ENCODE peak calls at places on chromosomes 7 and 10, in five cellular contexts. S is stomach, X is A549, W is SJSA1, P is left ventricle myocardium inferior. Y is an unnamed sample. For H3K4me1, the result is how much of the 10 kb centered on the place peaks cover.

GRCh38 chr7:116713918-116714317 is 41.9 kb downstream of the MET start:
- DNase-seq in S (no peak), X (no peak), P (no peak), W (no peak), Y (no peak)

GRCh38 chr7:63900394-63901203 is 98.0 kb upstream of the ZNF722 start:
- DNase-seq in S (peak), X (peak), P (peak), W (no peak), Y (peak)

GRCh38 chr10:115001506-115002381 is 63.7 kb downstream of the TRUB1 start:
- DNase-seq in W (peak), S (no peak), X (no peak), P (no peak), Y (no peak)

GRCh38 chr7:134640842-134641715 is 5.6 kb upstream of the BPGM start:
- DNase-seq in S (no peak), X (no peak), W (no peak), P (no peak), Y (no peak)

GRCh38 chr10:75430000-75430763 is 1.2 kb upstream of the LRMDA start:
- DNase-seq in X (peak), P (peak), W (no peak), S (peak), Y (peak)

GRCh38 chr7:43554423-43554822 is 28.5 kb upstream of the STK17A start:
- DNase-seq in X (no peak), S (no peak), P (no peak), W (no peak), Y (no peak)

GRCh38 chr7:31305260-31305659 is 35.3 kb downstream of the NEUROD6 start:
- DNase-seq in S (no peak), W (no peak), X (no peak), P (no peak), Y (no peak)

GRCh38 chr10:62388328-62388727 is 14.2 kb downstream of the ZNF365 start:
- DNase-seq in W (no peak), S (no peak), X (no peak), P (no peak), Y (no peak)

GRCh38 chr10:102669206-102670064 is 25.2 kb downstream of the TRIM8 start:
- DNase-seq in S (peak), X (peak), W (peak), P (peak), Y (peak)

GRCh38 chr7:81693080-81693479 is 76.8 kb downstream of the HGF start:
- DNase-seq in X (no peak), S (no peak), P (no peak), W (no peak), Y (no peak)

GRCh38 chr10:79268100-79268670 is 79.1 kb upstream of the PPIF start:
- DNase-seq in W (no peak), X (no peak), P (no peak), S (no peak), Y (no peak)

GRCh38 chr10:79264942-79265341 is 82.3 kb upstream of the PPIF start:
- DNase-seq in X (no peak), S (no peak), P (peak), W (no peak), Y (peak)

GRCh38 chr10:79267449-79267848 is 79.8 kb upstream of the PPIF start:
- DNase-seq in S (no peak), P (no peak), W (no peak), X (no peak), Y (no peak)

GRCh38 chr10:79266092-79266491 is 81.2 kb upstream of the PPIF start:
- DNase-seq in W (no peak), P (no peak), S (no peak), X (no peak), Y (no peak)

DNA sequence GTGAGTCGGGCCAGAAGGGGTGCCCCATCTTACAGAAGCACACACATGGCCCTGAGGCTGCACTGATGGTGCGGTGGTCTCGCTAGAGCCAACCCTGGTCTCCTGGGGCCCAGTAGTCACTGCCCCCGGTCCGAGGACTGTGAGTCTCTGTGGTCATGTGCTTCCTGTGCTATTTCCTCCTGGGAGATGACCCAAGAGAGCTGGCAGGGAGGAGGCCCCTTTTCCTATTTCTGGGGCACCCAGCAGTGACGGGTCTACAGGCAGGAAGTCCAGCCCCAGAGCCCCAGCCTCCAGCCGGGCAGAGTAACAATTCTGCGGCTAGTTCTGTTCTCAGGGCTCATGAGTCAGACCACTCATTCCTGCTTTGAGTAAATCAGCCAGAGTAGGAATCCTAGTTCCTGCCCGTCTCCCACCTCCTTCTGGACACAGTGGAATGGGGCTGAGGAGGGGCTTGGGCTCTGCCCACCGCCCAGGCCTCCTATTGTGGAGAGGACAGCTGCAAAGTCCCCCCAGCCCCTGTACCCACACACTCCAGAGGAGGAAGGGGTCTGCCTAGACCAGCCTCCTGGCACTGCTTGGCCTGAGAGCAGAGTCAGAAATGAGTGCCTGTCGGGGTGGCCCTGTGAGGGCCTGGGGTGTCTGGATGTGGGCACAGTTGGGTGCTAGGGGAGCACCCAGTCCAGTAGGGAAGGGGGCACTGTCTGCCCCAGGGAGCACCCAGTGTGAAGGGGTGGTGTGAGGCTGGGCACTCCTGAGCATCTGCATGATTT is 80.5 kb upstream of the PPIF start:
- DNase-seq in W (peak), S (peak), P (peak), X (no peak), Y (no peak)
- H3K4me1 ChIP-seq in W (under half), S (half or more), P (half or more), X (under half), Y (under half)

GRCh38 chr10:5652746-5653145 is 13.6 kb downstream of the ASB13 start:
- DNase-seq in W (no peak), P (no peak), S (no peak), X (no peak), Y (no peak)
- H3K4me1 ChIP-seq in W (under half), P (under half), S (under half), X (under half), Y (under half)

GRCh38 chr7:120865191-120865976 is 7.4 kb upstream of the TSPAN12 start:
- DNase-seq in W (no peak), X (no peak), P (no peak), S (no peak), Y (no peak)

GRCh38 chr7:120862987-120863386 is 5.0 kb upstream of the TSPAN12 start:
- DNase-seq in P (no peak), X (no peak), W (no peak), S (no peak), Y (no peak)

GRCh38 chr7:120869700-120870099 is 11.8 kb upstream of the TSPAN12 start:
- DNase-seq in W (no peak), S (no peak), X (no peak), P (no peak), Y (no peak)

GRCh38 chr7:120864146-120864920 is 6.4 kb upstream of the TSPAN12 start:
- DNase-seq in P (no peak), X (no peak), S (no peak), W (no peak), Y (no peak)

GRCh38 chr7:120867932-120868331 is 10.0 kb upstream of the TSPAN12 start:
- DNase-seq in S (no peak), W (no peak), X (no peak), P (no peak), Y (no peak)
- H3K4me1 ChIP-seq in S (under half), W (under half), X (under half), P (under half), Y (under half)

GRCh38 chr7:155717010-155717744 is 72.7 kb downstream of the RBM33 start:
- DNase-seq in W (no peak), X (no peak), P (no peak), S (no peak), Y (no peak)
- H3K4me1 ChIP-seq in W (under half), X (under half), P (under half), S (half or more), Y (under half)